ENCODE peak calls at places on chromosomes 12 and 14, in seven cellular contexts. One of them, this sample, is unnamed.

GRCh38 chr12:132268674-132269073 is 60.7 kb downstream of the GALNT9 start:
- DNase-seq in OCI-LY7: no peak
- DNase-seq in NB4: no peak
- DNase-seq in epithelial cell of esophagus: no peak
- DNase-seq in mesothelial cell of epicardium: no peak
- DNase-seq in choroid plexus epithelial cell: no peak
- DNase-seq in GM10248: no peak
- DNase-seq in this sample: no peak

GRCh38 chr12:110117948-110118685 is 6.0 kb upstream of the IFT81 start:
- DNase-seq in OCI-LY7: no peak
- DNase-seq in NB4: no peak
- DNase-seq in epithelial cell of esophagus: peak; percentile 16
- DNase-seq in mesothelial cell of epicardium: no peak
- DNase-seq in choroid plexus epithelial cell: no peak
- DNase-seq in GM10248: no peak
- DNase-seq in this sample: no peak

GRCh38 chr12:75162845-75163244 is 46.8 kb downstream of the KCNC2 start:
- DNase-seq in OCI-LY7: no peak
- DNase-seq in NB4: no peak
- DNase-seq in epithelial cell of esophagus: peak; percentile 81
- DNase-seq in mesothelial cell of epicardium: no peak
- DNase-seq in choroid plexus epithelial cell: no peak
- DNase-seq in GM10248: no peak
- DNase-seq in this sample: no peak

GRCh38 chr12:110704750-110705149 is 15.8 kb upstream of the HVCN1 start:
- DNase-seq in OCI-LY7: peak; percentile 57
- DNase-seq in NB4: no peak
- DNase-seq in epithelial cell of esophagus: peak; percentile 56
- DNase-seq in mesothelial cell of epicardium: no peak
- DNase-seq in choroid plexus epithelial cell: no peak
- DNase-seq in GM10248: peak; percentile 39
- DNase-seq in this sample: peak; percentile 46

GRCh38 chr14:25570483-25570882 is 520.5 kb upstream of the STXBP6 start:
- DNase-seq in OCI-LY7: no peak
- DNase-seq in NB4: no peak
- DNase-seq in epithelial cell of esophagus: no peak
- DNase-seq in mesothelial cell of epicardium: no peak
- DNase-seq in choroid plexus epithelial cell: no peak
- DNase-seq in GM10248: no peak
- DNase-seq in this sample: no peak

GRCh38 chr14:90839024-90839888 is 23.0 kb upstream of the TTC7B start:
- DNase-seq in OCI-LY7: no peak
- DNase-seq in NB4: no peak
- DNase-seq in epithelial cell of esophagus: no peak
- DNase-seq in mesothelial cell of epicardium: no peak
- DNase-seq in choroid plexus epithelial cell: peak; percentile 42
- DNase-seq in GM10248: no peak
- DNase-seq in this sample: no peak

GRCh38 chr12:53659011-53659551 is 16.8 kb downstream of the ATP5MC2 start:
- DNase-seq in OCI-LY7: no peak
- DNase-seq in NB4: no peak
- DNase-seq in epithelial cell of esophagus: peak; percentile 18
- DNase-seq in mesothelial cell of epicardium: no peak
- DNase-seq in choroid plexus epithelial cell: peak; percentile 76
- DNase-seq in GM10248: no peak
- DNase-seq in this sample: peak; percentile 77

GRCh38 chr12:71955946-71956345 is 17.3 kb downstream of the TPH2 start:
- DNase-seq in OCI-LY7: no peak
- DNase-seq in NB4: no peak
- DNase-seq in epithelial cell of esophagus: peak; percentile 12
- DNase-seq in mesothelial cell of epicardium: no peak
- DNase-seq in choroid plexus epithelial cell: peak; percentile 33
- DNase-seq in GM10248: no peak
- DNase-seq in this sample: no peak

GRCh38 chr14:102517412-102518062 is 8.0 kb upstream of the ANKRD9 start:
- DNase-seq in OCI-LY7: no peak
- DNase-seq in NB4: no peak
- DNase-seq in epithelial cell of esophagus: no peak
- DNase-seq in mesothelial cell of epicardium: no peak
- DNase-seq in choroid plexus epithelial cell: no peak
- DNase-seq in GM10248: no peak
- DNase-seq in this sample: no peak

GRCh38 chr14:50837850-50838470 is 7.0 kb upstream of the NIN start:
- DNase-seq in OCI-LY7: no peak
- DNase-seq in NB4: no peak
- DNase-seq in epithelial cell of esophagus: no peak
- DNase-seq in mesothelial cell of epicardium: no peak
- DNase-seq in choroid plexus epithelial cell: no peak
- DNase-seq in GM10248: no peak
- DNase-seq in this sample: no peak

GRCh38 chr12:75526655-75527511 is 15.5 kb upstream of the KRR1 start:
- DNase-seq in OCI-LY7: peak; percentile 86
- DNase-seq in NB4: peak; percentile 73
- DNase-seq in epithelial cell of esophagus: peak; percentile 59
- DNase-seq in mesothelial cell of epicardium: no peak
- DNase-seq in choroid plexus epithelial cell: peak; percentile 81
- DNase-seq in GM10248: peak; percentile 45
- DNase-seq in this sample: peak; percentile 59

GRCh38 chr14:31927348-31927826 is 149.7 kb upstream of the ARHGAP5 start:
- DNase-seq in OCI-LY7: no peak
- DNase-seq in NB4: no peak
- DNase-seq in epithelial cell of esophagus: peak; percentile 95
- DNase-seq in mesothelial cell of epicardium: no peak
- DNase-seq in choroid plexus epithelial cell: peak; percentile 99
- DNase-seq in GM10248: no peak
- DNase-seq in this sample: peak; percentile 57

GRCh38 chr14:92945544-92945943 is 22.6 kb downstream of the CHGA start:
- DNase-seq in OCI-LY7: no peak
- DNase-seq in NB4: no peak
- DNase-seq in epithelial cell of esophagus: no peak
- DNase-seq in mesothelial cell of epicardium: no peak
- DNase-seq in choroid plexus epithelial cell: no peak
- DNase-seq in GM10248: no peak
- DNase-seq in this sample: no peak

GRCh38 chr12:2097617-2098016 is 44.8 kb downstream of the CACNA1C start:
- DNase-seq in OCI-LY7: no peak
- DNase-seq in NB4: no peak
- DNase-seq in epithelial cell of esophagus: no peak
- DNase-seq in mesothelial cell of epicardium: no peak
- DNase-seq in choroid plexus epithelial cell: no peak
- DNase-seq in GM10248: no peak
- DNase-seq in this sample: no peak

GRCh38 chr12:75684678-75685620 is 173.5 kb upstream of the KRR1 start:
- DNase-seq in OCI-LY7: no peak
- DNase-seq in NB4: no peak
- DNase-seq in epithelial cell of esophagus: peak; percentile 94
- DNase-seq in mesothelial cell of epicardium: no peak
- DNase-seq in choroid plexus epithelial cell: peak; percentile 83
- DNase-seq in GM10248: no peak
- DNase-seq in this sample: no peak

GRCh38 chr14:61406198-61406597 is 84.8 kb downstream of the PRKCH start:
- DNase-seq in OCI-LY7: no peak
- DNase-seq in NB4: no peak
- DNase-seq in epithelial cell of esophagus: no peak
- DNase-seq in mesothelial cell of epicardium: no peak
- DNase-seq in choroid plexus epithelial cell: no peak
- DNase-seq in GM10248: no peak
- DNase-seq in this sample: no peak

GRCh38 chr12:95141305-95141704 is 67.9 kb upstream of the NR2C1 start:
- DNase-seq in OCI-LY7: no peak
- DNase-seq in NB4: no peak
- DNase-seq in epithelial cell of esophagus: no peak
- DNase-seq in mesothelial cell of epicardium: no peak
- DNase-seq in choroid plexus epithelial cell: no peak
- DNase-seq in GM10248: no peak
- DNase-seq in this sample: no peak

GRCh38 chr14:42541535-42542001 is 934.9 kb downstream of the LRFN5 start:
- DNase-seq in OCI-LY7: no peak
- DNase-seq in NB4: no peak
- DNase-seq in epithelial cell of esophagus: no peak
- DNase-seq in mesothelial cell of epicardium: no peak
- DNase-seq in choroid plexus epithelial cell: no peak
- DNase-seq in GM10248: no peak
- DNase-seq in this sample: peak; percentile 58

GRCh38 chr12:53166837-53167236 is 13.7 kb upstream of the ZNF740 start:
- DNase-seq in OCI-LY7: no peak
- DNase-seq in NB4: no peak
- DNase-seq in epithelial cell of esophagus: peak; percentile 47
- DNase-seq in mesothelial cell of epicardium: no peak
- DNase-seq in choroid plexus epithelial cell: no peak
- DNase-seq in GM10248: no peak
- DNase-seq in this sample: no peak

GRCh38 chr12:70948236-70948975 is 27.9 kb upstream of the PTPRR start:
- DNase-seq in OCI-LY7: no peak
- DNase-seq in NB4: no peak
- DNase-seq in epithelial cell of esophagus: no peak
- DNase-seq in mesothelial cell of epicardium: no peak
- DNase-seq in choroid plexus epithelial cell: peak; percentile 7
- DNase-seq in GM10248: no peak
- DNase-seq in this sample: no peak

GRCh38 chr14:67411820-67412421 is at the start of gene PLEK2:
- DNase-seq in OCI-LY7: no peak
- DNase-seq in NB4: no peak
- DNase-seq in epithelial cell of esophagus: peak; percentile 90
- DNase-seq in mesothelial cell of epicardium: no peak
- DNase-seq in choroid plexus epithelial cell: peak; percentile 40
- DNase-seq in GM10248: no peak
- DNase-seq in this sample: peak; percentile 81

DNA sequence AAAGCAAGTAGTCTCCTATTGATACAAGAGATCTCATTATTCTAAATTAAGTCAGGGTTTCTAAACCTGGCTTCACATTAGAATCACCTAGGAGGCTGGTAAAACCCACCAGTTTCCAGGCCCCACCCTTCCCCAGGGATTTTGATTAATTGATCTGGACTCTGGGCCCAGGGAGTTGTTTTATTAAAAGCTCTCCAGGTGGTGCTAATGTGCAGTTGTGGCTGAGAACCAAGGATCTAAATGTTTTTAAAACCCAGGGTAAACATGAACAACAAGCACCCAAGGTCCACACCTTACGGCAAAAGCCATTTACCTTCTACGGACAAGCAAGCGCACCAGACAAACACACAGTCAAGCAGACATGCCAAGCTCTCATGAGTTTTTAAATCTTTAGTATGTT is 73.9 kb downstream of the SLC2A13 start:
- DNase-seq in OCI-LY7: no peak
- DNase-seq in NB4: no peak
- DNase-seq in epithelial cell of esophagus: no peak
- DNase-seq in mesothelial cell of epicardium: no peak
- DNase-seq in choroid plexus epithelial cell: peak; percentile 21
- DNase-seq in GM10248: no peak
- DNase-seq in this sample: no peak
- TF ChIP-seq CTCF in OCI-LY7: peak; percentile 12
- TF ChIP-seq CTCF in NB4: no peak
- TF ChIP-seq CTCF in epithelial cell of esophagus: peak; percentile 14
- TF ChIP-seq CTCF in mesothelial cell of epicardium: no peak
- TF ChIP-seq CTCF in choroid plexus epithelial cell: peak; percentile 25
- TF ChIP-seq CTCF in GM10248: no peak
- TF ChIP-seq CTCF in this sample: no peak

GRCh38 chr14:96119947-96120346 is 80.8 kb downstream of the C14orf132 start:
- DNase-seq in OCI-LY7: no peak
- DNase-seq in NB4: no peak
- DNase-seq in epithelial cell of esophagus: no peak
- DNase-seq in mesothelial cell of epicardium: no peak
- DNase-seq in choroid plexus epithelial cell: no peak
- DNase-seq in GM10248: no peak
- DNase-seq in this sample: no peak

GRCh38 chr14:96114002-96114401 is 74.8 kb downstream of the C14orf132 start:
- DNase-seq in OCI-LY7: no peak
- DNase-seq in NB4: no peak
- DNase-seq in epithelial cell of esophagus: no peak
- DNase-seq in mesothelial cell of epicardium: no peak
- DNase-seq in choroid plexus epithelial cell: no peak
- DNase-seq in GM10248: no peak
- DNase-seq in this sample: no peak

GRCh38 chr14:96120392-96120791 is 81.2 kb downstream of the C14orf132 start:
- DNase-seq in OCI-LY7: no peak
- DNase-seq in NB4: no peak
- DNase-seq in epithelial cell of esophagus: no peak
- DNase-seq in mesothelial cell of epicardium: no peak
- DNase-seq in choroid plexus epithelial cell: no peak
- DNase-seq in GM10248: no peak
- DNase-seq in this sample: no peak

GRCh38 chr14:96117997-96118790 is 79.0 kb downstream of the C14orf132 start:
- DNase-seq in OCI-LY7: no peak
- DNase-seq in NB4: no peak
- DNase-seq in epithelial cell of esophagus: no peak
- DNase-seq in mesothelial cell of epicardium: no peak
- DNase-seq in choroid plexus epithelial cell: no peak
- DNase-seq in GM10248: no peak
- DNase-seq in this sample: no peak

GRCh38 chr14:96117101-96117897 is 78.1 kb downstream of the C14orf132 start:
- DNase-seq in OCI-LY7: no peak
- DNase-seq in NB4: no peak
- DNase-seq in epithelial cell of esophagus: peak; percentile 66
- DNase-seq in mesothelial cell of epicardium: no peak
- DNase-seq in choroid plexus epithelial cell: peak; percentile 63
- DNase-seq in GM10248: no peak
- DNase-seq in this sample: peak; percentile 37
- TF ChIP-seq CTCF in OCI-LY7: no peak
- TF ChIP-seq CTCF in NB4: no peak
- TF ChIP-seq CTCF in epithelial cell of esophagus: no peak
- TF ChIP-seq CTCF in mesothelial cell of epicardium: no peak
- TF ChIP-seq CTCF in choroid plexus epithelial cell: peak; percentile 45
- TF ChIP-seq CTCF in GM10248: no peak
- TF ChIP-seq CTCF in this sample: no peak

GRCh38 chr14:24308342-24309124 is 756 bp upstream of the CIDEB start:
- DNase-seq in OCI-LY7: no peak
- DNase-seq in NB4: no peak
- DNase-seq in epithelial cell of esophagus: no peak
- DNase-seq in mesothelial cell of epicardium: no peak
- DNase-seq in choroid plexus epithelial cell: no peak
- DNase-seq in GM10248: no peak
- DNase-seq in this sample: no peak
- TF ChIP-seq CTCF in OCI-LY7: peak; percentile 40
- TF ChIP-seq CTCF in NB4: no peak
- TF ChIP-seq CTCF in epithelial cell of esophagus: no peak
- TF ChIP-seq CTCF in mesothelial cell of epicardium: no peak
- TF ChIP-seq CTCF in choroid plexus epithelial cell: no peak
- TF ChIP-seq CTCF in GM10248: peak; percentile 9
- TF ChIP-seq CTCF in this sample: peak; percentile 5

DNA sequence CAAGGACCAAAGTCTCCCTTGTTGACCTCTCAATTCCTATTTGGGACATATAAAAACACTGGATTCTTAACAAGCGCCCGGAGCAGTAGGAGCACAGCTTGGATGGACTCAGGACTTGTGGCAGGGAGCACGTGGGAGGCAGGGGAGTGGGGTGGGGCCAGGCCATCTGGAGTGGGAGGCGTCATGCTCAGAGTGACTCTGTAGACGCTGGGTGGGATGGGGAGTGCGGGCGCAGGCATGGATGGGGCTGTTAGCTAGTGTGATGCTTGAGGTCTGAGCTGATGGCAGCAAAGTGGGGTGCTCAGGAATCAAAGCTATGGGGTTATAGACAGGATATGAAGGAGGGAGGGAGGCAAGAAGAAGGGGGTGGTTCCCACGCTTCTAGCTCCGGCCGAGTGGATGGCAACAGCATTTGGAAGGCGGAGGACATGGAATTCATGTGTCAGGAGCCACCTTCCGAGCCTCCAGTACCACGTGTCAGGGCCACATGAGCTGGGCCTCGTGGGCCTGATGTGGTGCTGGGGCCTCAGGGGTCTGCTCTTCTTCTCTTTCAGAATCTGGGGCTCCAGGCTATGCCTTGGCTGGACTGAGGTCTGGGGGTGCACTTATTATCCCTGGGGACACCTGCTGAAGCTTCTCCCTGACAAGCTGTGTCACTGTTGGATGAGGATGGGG is 26.2 kb downstream of the MEG3 start:
- DNase-seq in OCI-LY7: no peak
- DNase-seq in NB4: no peak
- DNase-seq in epithelial cell of esophagus: no peak
- DNase-seq in mesothelial cell of epicardium: no peak
- DNase-seq in choroid plexus epithelial cell: no peak
- DNase-seq in GM10248: no peak
- DNase-seq in this sample: no peak
- TF ChIP-seq CTCF in OCI-LY7: no peak
- TF ChIP-seq CTCF in NB4: no peak
- TF ChIP-seq CTCF in epithelial cell of esophagus: no peak
- TF ChIP-seq CTCF in mesothelial cell of epicardium: no peak
- TF ChIP-seq CTCF in choroid plexus epithelial cell: no peak
- TF ChIP-seq CTCF in GM10248: no peak
- TF ChIP-seq CTCF in this sample: no peak

This sample was measured in MCF 10A.